ENCODE peak calls at places on chromosomes 11 and 22, in seven cellular contexts. Y, P, A, I, V, F and N are unnamed samples.

GRCh38 chr11:43680521-43681505 is at the start of gene HSD17B12:
- DNase-seq in A (peak), P (peak), V (peak), F (peak), I (peak), Y (peak), N (peak)

GRCh38 chr11:110712643-110713468 is 619 bp upstream of the ARHGAP20 start:
- DNase-seq in Y (no peak), P (no peak), A (no peak), I (peak), F (peak), V (no peak), N (no peak)

GRCh38 chr11:71505001-71505400 is 22.1 kb upstream of the KRTAP5-7 start:
- DNase-seq in F (no peak), Y (no peak), V (no peak), I (no peak), P (no peak), A (no peak), N (no peak)

GRCh38 chr11:65440831-65441499 is 18.4 kb downstream of the NEAT1 start:
- DNase-seq in A (no peak), V (no peak), Y (peak), I (no peak), P (no peak), F (no peak), N (peak)

GRCh38 chr11:118699508-118700220 is 20.2 kb upstream of the TREH start:
- DNase-seq in F (no peak), Y (no peak), V (no peak), I (no peak), P (peak), A (no peak), N (no peak)

GRCh38 chr11:60875366-60875720 is 8.0 kb downstream of the ZP1 start:
- DNase-seq in Y (no peak), V (no peak), I (no peak), A (no peak), F (no peak), P (no peak), N (no peak)

GRCh38 chr22:46994265-46994664 is 231.8 kb downstream of the TBC1D22A start:
- DNase-seq in Y (no peak), I (no peak), P (no peak), F (no peak), A (no peak), V (no peak), N (no peak)

GRCh38 chr11:108559340-108559739 is 34.2 kb downstream of the EXPH5 start:
- DNase-seq in P (no peak), V (no peak), A (peak), Y (peak), I (no peak), F (no peak), N (no peak)

GRCh38 chr11:125886997-125887372 is 483 bp upstream of the HYLS1 start:
- DNase-seq in Y (no peak), V (no peak), F (peak), I (peak), P (peak), A (no peak), N (peak)

GRCh38 chr11:133619973-133620372 is 87.7 kb upstream of the OPCML start:
- DNase-seq in F (no peak), P (no peak), A (no peak), V (no peak), I (no peak), Y (no peak), N (no peak)

GRCh38 chr11:109106201-109106906 is 315.6 kb upstream of the C11orf87 start:
- DNase-seq in V (no peak), A (no peak), I (no peak), P (no peak), F (no peak), Y (no peak), N (no peak)

GRCh38 chr11:12001152-12001551 is 7.3 kb downstream of the DKK3 start:
- DNase-seq in A (no peak), F (no peak), I (no peak), Y (no peak), P (no peak), V (no peak), N (no peak)

GRCh38 chr11:12195773-12196172 is 85.4 kb downstream of the MICAL2 start:
- DNase-seq in Y (no peak), A (no peak), P (peak), V (no peak), F (no peak), I (no peak), N (no peak)

GRCh38 chr22:42520663-42521546 is 1.3 kb upstream of the RRP7A start:
- DNase-seq in Y (no peak), I (no peak), V (no peak), A (no peak), P (no peak), F (no peak), N (no peak)

GRCh38 chr22:32746715-32747114 is 54.8 kb upstream of the TIMP3 start:
- DNase-seq in F (no peak), A (no peak), P (no peak), I (no peak), V (no peak), Y (no peak), N (no peak)

GRCh38 chr11:73177380-73178091 is 35.4 kb upstream of the FCHSD2 start:
- DNase-seq in A (no peak), P (no peak), F (peak), V (no peak), I (no peak), Y (no peak), N (peak)

GRCh38 chr22:49628351-49629023 is 199.2 kb downstream of the BRD1 start:
- DNase-seq in A (no peak), P (no peak), V (no peak), I (no peak), F (no peak), Y (no peak), N (no peak)